ENCODE peak calls at places on chromosomes 2 and 18, in five cellular contexts. One of them, this sample, is unnamed.

GRCh38 chr2:70988726-70989648 is 5.7 kb downstream of the TEX261 start:
- DNase-seq in cardiac septum: peak
- DNase-seq in GDM1: no peak
- DNase-seq in activated gamma-delta T cell: no peak
- DNase-seq in tibial artery: no peak
- DNase-seq in this sample: no peak

GRCh38 chr18:49094136-49094535 is 143.4 kb upstream of the SMAD7 start:
- DNase-seq in cardiac septum: no peak
- DNase-seq in GDM1: no peak
- DNase-seq in activated gamma-delta T cell: no peak
- DNase-seq in tibial artery: peak
- DNase-seq in this sample: no peak

GRCh38 chr2:187615364-187615763 is 61.1 kb upstream of the TFPI start:
- DNase-seq in cardiac septum: no peak
- DNase-seq in GDM1: no peak
- DNase-seq in activated gamma-delta T cell: no peak
- DNase-seq in tibial artery: no peak
- DNase-seq in this sample: no peak

GRCh38 chr18:57051586-57052044 is 95.3 kb upstream of the BOD1L2 start:
- DNase-seq in cardiac septum: no peak
- DNase-seq in GDM1: no peak
- DNase-seq in activated gamma-delta T cell: no peak
- DNase-seq in tibial artery: no peak
- DNase-seq in this sample: no peak

GRCh38 chr2:101689120-101689827 is 8.2 kb upstream of the MAP4K4 start:
- DNase-seq in cardiac septum: no peak
- DNase-seq in GDM1: no peak
- DNase-seq in activated gamma-delta T cell: no peak
- DNase-seq in tibial artery: no peak
- DNase-seq in this sample: no peak

GRCh38 chr2:219728993-219729487 is 101.6 kb downstream of the SLC4A3 start:
- DNase-seq in cardiac septum: no peak
- DNase-seq in GDM1: no peak
- DNase-seq in activated gamma-delta T cell: no peak
- DNase-seq in tibial artery: no peak
- DNase-seq in this sample: no peak

GRCh38 chr2:86337235-86338099 is at the start of gene REEP1:
- DNase-seq in cardiac septum: no peak
- DNase-seq in GDM1: no peak
- DNase-seq in activated gamma-delta T cell: no peak
- DNase-seq in tibial artery: no peak
- DNase-seq in this sample: no peak

GRCh38 chr2:98484121-98484557 is 39.5 kb downstream of the INPP4A start:
- DNase-seq in cardiac septum: no peak
- DNase-seq in GDM1: no peak
- DNase-seq in activated gamma-delta T cell: no peak
- DNase-seq in tibial artery: no peak
- DNase-seq in this sample: no peak

GRCh38 chr2:153510996-153511395 is 32.4 kb upstream of the RPRM start:
- DNase-seq in cardiac septum: no peak
- DNase-seq in GDM1: no peak
- DNase-seq in activated gamma-delta T cell: no peak
- DNase-seq in tibial artery: no peak
- DNase-seq in this sample: no peak

GRCh38 chr2:26757873-26758789 is 6.0 kb upstream of the SLC35F6 start:
- DNase-seq in cardiac septum: no peak
- DNase-seq in GDM1: no peak
- DNase-seq in activated gamma-delta T cell: no peak
- DNase-seq in tibial artery: peak
- DNase-seq in this sample: no peak

GRCh38 chr2:61763605-61764034 is 90.2 kb downstream of the FAM161A start:
- DNase-seq in cardiac septum: peak
- DNase-seq in GDM1: peak
- DNase-seq in activated gamma-delta T cell: peak
- DNase-seq in tibial artery: peak
- DNase-seq in this sample: peak

GRCh38 chr18:68714356-68714706 is 577 bp downstream of the TMX3 start:
- DNase-seq in cardiac septum: no peak
- DNase-seq in GDM1: no peak
- DNase-seq in activated gamma-delta T cell: no peak
- DNase-seq in tibial artery: peak
- DNase-seq in this sample: no peak

GRCh38 chr18:76275913-76276312 is 219.1 kb downstream of the ZNF516 start:
- DNase-seq in cardiac septum: no peak
- DNase-seq in GDM1: no peak
- DNase-seq in activated gamma-delta T cell: no peak
- DNase-seq in tibial artery: no peak
- DNase-seq in this sample: no peak

GRCh38 chr2:217440000-217440399 is 562.8 kb downstream of the TNS1 start:
- DNase-seq in cardiac septum: no peak
- DNase-seq in GDM1: no peak
- DNase-seq in activated gamma-delta T cell: no peak
- DNase-seq in tibial artery: no peak
- DNase-seq in this sample: no peak

GRCh38 chr2:18915227-18915626 is 325.9 kb upstream of the NT5C1B start:
- DNase-seq in cardiac septum: no peak
- DNase-seq in GDM1: no peak
- DNase-seq in activated gamma-delta T cell: no peak
- DNase-seq in tibial artery: no peak
- DNase-seq in this sample: no peak

GRCh38 chr2:178101321-178102079 is 10.7 kb upstream of the RBM45 start:
- DNase-seq in cardiac septum: no peak
- DNase-seq in GDM1: no peak
- DNase-seq in activated gamma-delta T cell: no peak
- DNase-seq in tibial artery: no peak
- DNase-seq in this sample: no peak

GRCh38 chr2:99389371-99389770 is 52.2 kb downstream of the EIF5B start:
- DNase-seq in cardiac septum: no peak
- DNase-seq in GDM1: no peak
- DNase-seq in activated gamma-delta T cell: no peak
- DNase-seq in tibial artery: no peak
- DNase-seq in this sample: no peak

GRCh38 chr18:34650121-34650545 is 60.0 kb upstream of the DTNA start:
- DNase-seq in cardiac septum: no peak
- DNase-seq in GDM1: no peak
- DNase-seq in activated gamma-delta T cell: no peak
- DNase-seq in tibial artery: no peak
- DNase-seq in this sample: no peak

This sample was measured in CD4-positive, alpha-beta T cell.